ENCODE peak calls at places on chromosomes 1 and 21, in ten cellular contexts. S is kidney tubule cell; P is M059J; G is stimulated activated CD4-positive, alpha-beta T cell treated with anti-CD3 and anti-CD28 coated beads, Interleukin-4, amount 100 ng/mL, for 48 hours; T is astrocyte of the spinal cord; C is lung; Z is fibroblast of mammary gland; I is GM04504; B is OCI-LY7; A is stimulated activated CD8-positive, alpha-beta memory T cell treated with anti-CD3 and anti-CD28 coated beads, Interleukin-12 subunit alpha, Interleukin-12 subunit beta, amount 100 ng/mL, for 1 hour. J is an unnamed sample.

GRCh38 chr1:16367258-16367967 is 371 bp downstream of the SZRD1 start:
- DNase-seq in A (peak), P (peak), I (peak), B (peak), S (peak), Z (peak), C (peak), G (peak), T (peak), J (peak)

GRCh38 chr1:210598135-210598652 is 269.5 kb downstream of the HHAT start:
- DNase-seq in C (peak), A (no peak), I (peak), T (peak), P (peak), S (peak), G (no peak), Z (peak), B (no peak), J (no peak)

GRCh38 chr1:236795757-236796719 is 946 bp downstream of the MTR start:
- DNase-seq in I (peak), B (peak), P (peak), A (peak), S (peak), Z (peak), G (peak), T (peak), C (no peak), J (peak)

GRCh38 chr1:113147073-113147625 is 74.2 kb downstream of the LRIG2 start:
- DNase-seq in I (no peak), C (no peak), P (no peak), B (no peak), Z (no peak), T (no peak), G (no peak), A (no peak), S (no peak), J (no peak)

GRCh38 chr1:210250998-210251679 is 18.5 kb downstream of the SERTAD4 start:
- DNase-seq in A (no peak), T (peak), S (peak), C (peak), I (no peak), P (peak), B (peak), Z (no peak), G (no peak), J (no peak)

GRCh38 chr1:154726443-154726842 is 118.5 kb upstream of the ADAR start:
- DNase-seq in A (no peak), Z (no peak), G (no peak), I (no peak), T (no peak), S (peak), C (no peak), P (peak), B (no peak), J (no peak)

GRCh38 chr1:910881-911721 is 12.6 kb upstream of the SAMD11 start:
- DNase-seq in C (no peak), G (no peak), T (no peak), I (no peak), S (peak), A (no peak), P (peak), Z (peak), B (no peak), J (no peak)

GRCh38 chr1:223007935-223008334 is 135.1 kb downstream of the TLR5 start:
- DNase-seq in B (no peak), I (no peak), A (no peak), T (no peak), Z (no peak), S (no peak), C (no peak), G (no peak), P (no peak), J (no peak)

GRCh38 chr1:17564458-17565393 is 25.2 kb downstream of the ARHGEF10L start:
- DNase-seq in P (no peak), T (peak), G (no peak), C (peak), I (no peak), B (no peak), S (peak), A (no peak), Z (no peak), J (no peak)

GRCh38 chr1:101037316-101037715 is 11.7 kb upstream of the DPH5 start:
- DNase-seq in G (no peak), Z (no peak), C (no peak), A (no peak), I (no peak), S (no peak), B (no peak), T (no peak), P (peak), J (no peak)

GRCh38 chr21:34795152-34796141 is 126.7 kb downstream of the CLIC6 start:
- DNase-seq in T (peak), G (no peak), Z (peak), C (no peak), A (no peak), S (peak), I (peak), P (peak), B (no peak), J (no peak)

GRCh38 chr21:42721341-42721824 is 68.0 kb downstream of the PDE9A start:
- DNase-seq in P (no peak), A (no peak), I (no peak), S (no peak), Z (peak), G (no peak), C (no peak), B (no peak), T (no peak), J (no peak)

GRCh38 chr1:84344286-84344685 is 42.8 kb downstream of the SAMD13 start:
- DNase-seq in Z (peak), T (peak), I (no peak), P (peak), S (peak), C (no peak), A (no peak), G (no peak), B (no peak), J (no peak)

GRCh38 chr21:27315373-27315772 is 348.5 kb upstream of the ADAMTS5 start:
- DNase-seq in P (no peak), C (no peak), B (no peak), S (no peak), Z (no peak), G (no peak), I (no peak), A (no peak), T (no peak), J (no peak)

GRCh38 chr21:17387030-17387617 is 125.7 kb upstream of the CXADR start:
- DNase-seq in I (peak), S (peak), B (peak), A (peak), Z (peak), C (peak), P (peak), G (peak), T (peak), J (peak)

GRCh38 chr1:26161408-26162219 is 2.7 kb downstream of the FAM110D start:
- DNase-seq in T (peak), S (peak), C (peak), P (peak), Z (peak), B (no peak), A (no peak), G (peak), I (no peak), J (peak)

GRCh38 chr1:3869751-3870301 is 12.6 kb downstream of the DFFB start:
- DNase-seq in S (peak), T (peak), Z (no peak), C (no peak), B (no peak), I (no peak), G (no peak), A (no peak), P (no peak), J (no peak)

GRCh38 chr1:185158806-185159205 is 1.8 kb downstream of the SWT1 start:
- DNase-seq in G (no peak), Z (peak), A (no peak), T (no peak), I (no peak), S (peak), C (no peak), P (no peak), B (no peak), J (no peak)

GRCh38 chr1:119853155-119853554 is 41.9 kb upstream of the REG4 start:
- DNase-seq in Z (no peak), B (no peak), I (no peak), S (no peak), A (no peak), C (no peak), G (no peak), P (no peak), T (no peak), J (no peak)

GRCh38 chr1:223258751-223259177 is 105.2 kb downstream of the SUSD4 start:
- DNase-seq in B (no peak), C (no peak), A (no peak), P (peak), Z (peak), I (no peak), S (peak), T (peak), G (no peak), J (no peak)

GRCh38 chr1:3271866-3272265 is 182.6 kb upstream of the ARHGEF16 start:
- DNase-seq in C (no peak), P (no peak), Z (no peak), S (no peak), G (no peak), T (no peak), A (no peak), I (no peak), B (no peak), J (no peak)

GRCh38 chr1:100868364-100868995 is 26.2 kb downstream of the EXTL2 start:
- DNase-seq in Z (peak), I (no peak), C (no peak), A (no peak), B (peak), G (no peak), P (peak), S (peak), T (peak), J (no peak)

GRCh38 chr1:113886417-113887391 is 677 bp downstream of the BCL2L15 start:
- DNase-seq in Z (no peak), I (no peak), G (no peak), T (no peak), P (no peak), A (no peak), S (no peak), C (no peak), B (no peak), J (no peak)

GRCh38 chr1:169694304-169694703 is 17.1 kb downstream of the SELL start:
- DNase-seq in Z (no peak), T (no peak), A (no peak), P (no peak), S (no peak), I (no peak), B (peak), G (no peak), C (no peak), J (no peak)

GRCh38 chr21:42102946-42103345 is 31.8 kb downstream of the UMODL1 start:
- DNase-seq in P (no peak), I (no peak), Z (no peak), G (no peak), S (no peak), B (no peak), A (no peak), T (no peak), C (no peak), J (no peak)

GRCh38 chr1:172442404-172442803 is 1.5 kb downstream of the PIGC start:
- DNase-seq in P (no peak), Z (no peak), I (no peak), T (no peak), A (no peak), G (no peak), C (no peak), S (peak), B (no peak), J (no peak)

GRCh38 chr1:175318633-175319032 is 126.1 kb upstream of the KIAA0040 start:
- DNase-seq in A (no peak), P (no peak), T (no peak), C (no peak), B (no peak), Z (no peak), S (no peak), G (no peak), I (no peak), J (no peak)

GRCh38 chr1:52520149-52520548 is 32.7 kb downstream of the TUT4 start:
- DNase-seq in C (no peak), P (peak), I (peak), Z (peak), A (no peak), G (no peak), S (no peak), T (peak), B (no peak), J (no peak)

GRCh38 chr1:55049914-55050278 is 10.5 kb downstream of the PCSK9 start:
- DNase-seq in C (no peak), B (no peak), T (peak), S (no peak), Z (peak), I (no peak), A (no peak), P (no peak), G (no peak), J (no peak)

GRCh38 chr1:225694151-225694603 is 41.3 kb upstream of the ENAH start:
- DNase-seq in B (no peak), C (peak), Z (no peak), P (peak), G (no peak), I (no peak), A (no peak), S (peak), T (peak), J (no peak)

GRCh38 chr21:44666401-44667320 is at the start of gene KRTAP12-2:
- DNase-seq in Z (no peak), S (no peak), G (no peak), A (no peak), C (peak), B (no peak), T (no peak), I (no peak), P (peak), J (no peak)

GRCh38 chr1:245084551-245084950 is 70.2 kb upstream of the KIF26B start:
- DNase-seq in I (no peak), A (no peak), S (peak), Z (peak), C (no peak), G (no peak), P (peak), B (no peak), T (peak), J (no peak)

GRCh38 chr1:19074902-19075721 is 118.6 kb upstream of the IFFO2 start:
- DNase-seq in A (no peak), P (no peak), B (no peak), Z (no peak), S (peak), I (no peak), G (no peak), T (no peak), C (peak), J (no peak)

GRCh38 chr1:244393604-244394176 is 58.0 kb downstream of the ADSS2 start:
- DNase-seq in S (no peak), T (no peak), G (no peak), I (no peak), B (no peak), Z (no peak), P (no peak), C (no peak), A (no peak), J (no peak)

GRCh38 chr1:160428655-160429054 is 28.3 kb downstream of the VANGL2 start:
- DNase-seq in S (peak), I (peak), G (peak), T (peak), B (peak), Z (peak), P (peak), C (no peak), A (peak), J (peak)